ENCODE peak calls at places on chromosomes 12 and 14, in five cellular contexts. U, E, C, Y and R are unnamed samples.

GRCh38 chr12:27467641-27468040 is 21.1 kb downstream of the SMCO2 start:
- DNase-seq in Y (no peak), E (no peak), C (no peak), U (no peak), R (no peak)

GRCh38 chr14:36967892-36968555 is 204.4 kb downstream of the SLC25A21 start:
- DNase-seq in C (no peak), E (no peak), U (no peak), Y (no peak), R (no peak)

GRCh38 chr12:100382327-100382726 is 25.5 kb downstream of the SLC17A8 start:
- DNase-seq in U (no peak), E (no peak), C (no peak), Y (no peak), R (no peak)

GRCh38 chr12:66103011-66103913 is 27.3 kb downstream of the LLPH start:
- DNase-seq in E (no peak), C (no peak), Y (no peak), U (no peak), R (no peak)

GRCh38 chr14:74400328-74400727 is 25.7 kb downstream of the SYNDIG1L start:
- DNase-seq in E (no peak), U (no peak), Y (peak; percentile 17), C (peak; percentile 75), R (no peak)

GRCh38 chr12:32516230-32516629 is 116.9 kb downstream of the FGD4 start:
- DNase-seq in E (no peak), U (no peak), Y (peak; percentile 77), C (no peak), R (no peak)

GRCh38 chr12:60259241-60259640 is 663.4 kb downstream of the SLC16A7 start:
- DNase-seq in Y (no peak), U (no peak), C (no peak), E (no peak), R (no peak)

GRCh38 chr12:116319851-116320621 is 42.5 kb upstream of the MED13L start:
- DNase-seq in Y (peak; percentile 78), C (peak; percentile 89), U (peak; percentile 38), E (peak; percentile 83), R (peak; percentile 31)

GRCh38 chr12:92649511-92650227 is 53.1 kb upstream of the PLEKHG7 start:
- DNase-seq in C (no peak), U (peak; percentile 75), Y (peak; percentile 88), E (peak; percentile 61), R (peak; percentile 58)

GRCh38 chr12:107635139-107635538 is 50.5 kb upstream of the PWP1 start:
- DNase-seq in E (no peak), C (no peak), U (no peak), Y (no peak), R (peak; percentile 7)

GRCh38 chr14:29553427-29553826 is 374.2 kb downstream of the PRKD1 start:
- DNase-seq in U (peak; percentile 36), E (no peak), C (no peak), Y (no peak), R (no peak)

GRCh38 chr12:116551952-116552749 is 7.0 kb upstream of the MAP1LC3B2 start:
- DNase-seq in C (no peak), Y (peak; percentile 80), E (no peak), U (no peak), R (no peak)

GRCh38 chr12:98618952-98619351 is 25.5 kb downstream of the SLC25A3 start:
- DNase-seq in U (no peak), E (no peak), Y (peak; percentile 92), C (no peak), R (no peak)

GRCh38 chr14:60233251-60233650 is 15.8 kb upstream of the PPM1A start:
- DNase-seq in U (no peak), E (no peak), C (no peak), Y (no peak), R (no peak)

GRCh38 chr12:92070054-92070863 is 75.4 kb downstream of the BTG1 start:
- DNase-seq in U (no peak), Y (peak; percentile 54), E (peak; percentile 47), C (no peak), R (no peak)

GRCh38 chr14:99327458-99328250 is 55.7 kb upstream of the BCL11B start:
- DNase-seq in U (no peak), E (no peak), Y (no peak), C (peak; percentile 75), R (peak; percentile 54)

GRCh38 chr14:53613404-53614253 is 343.0 kb downstream of the BMP4 start:
- DNase-seq in U (peak; percentile 15), Y (no peak), E (no peak), C (no peak), R (no peak)

GRCh38 chr12:69254046-69254445 is 14.7 kb downstream of the CPSF6 start:
- DNase-seq in E (no peak), C (no peak), Y (peak; percentile 76), U (no peak), R (no peak)

GRCh38 chr12:76288218-76288617 is 60.0 kb downstream of the BBS10 start:
- DNase-seq in Y (no peak), E (no peak), U (no peak), C (no peak), R (no peak)

GRCh38 chr14:47555333-47555732 is 120.1 kb downstream of the MDGA2 start:
- DNase-seq in Y (no peak), U (no peak), C (no peak), E (no peak), R (no peak)

GRCh38 chr14:73715707-73716106 is 1.5 kb upstream of the PNMA1 start:
- DNase-seq in C (no peak), Y (no peak), U (no peak), E (no peak), R (no peak)

GRCh38 chr14:79383031-79383430 is 828.3 kb downstream of the DIO2 start:
- DNase-seq in C (no peak), Y (no peak), U (no peak), E (no peak), R (no peak)
- TF ChIP-seq POLR2A in C (no peak), Y (no peak), U (no peak), E (no peak), R (no peak)

DNA sequence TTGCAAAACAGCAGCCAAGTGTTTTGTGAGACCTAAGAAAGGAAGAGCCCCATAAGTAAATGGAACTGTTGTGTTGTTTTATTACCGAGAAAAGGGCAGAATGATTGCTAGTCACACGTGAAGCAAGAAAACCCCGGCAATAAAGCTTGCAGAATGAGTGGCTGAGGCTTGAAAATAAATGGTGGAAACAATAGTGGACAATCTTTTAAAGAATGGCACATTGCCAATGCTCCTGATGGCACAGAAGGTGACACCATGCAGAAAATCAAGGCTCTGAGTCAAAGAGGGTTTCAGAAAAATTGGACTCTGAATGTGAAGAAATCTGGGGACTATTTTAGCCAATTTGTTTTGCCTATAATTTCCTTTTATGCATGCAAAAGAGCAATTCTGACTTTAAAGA is 4.0 kb upstream of the AQP2 start:
- DNase-seq in Y (no peak), U (no peak), E (no peak), C (no peak), R (no peak)
- TF ChIP-seq POLR2A in Y (no peak), U (no peak), E (no peak), C (no peak), R (no peak)

GRCh38 chr12:52151859-52152783 is 39.7 kb downstream of the KRT80 start:
- DNase-seq in U (no peak), C (peak; percentile 97), E (peak; percentile 68), Y (peak; percentile 56), R (peak; percentile 79)
- TF ChIP-seq POLR2A in U (no peak), C (no peak), E (no peak), Y (no peak), R (no peak)

GRCh38 chr12:104355630-104356029 is 52.1 kb downstream of the EID3 start:
- DNase-seq in Y (no peak), C (peak; percentile 76), U (no peak), E (no peak), R (no peak)
- TF ChIP-seq POLR2A in Y (no peak), C (no peak), U (no peak), E (no peak), R (no peak)

GRCh38 chr14:21234112-21234511 is 35.1 kb downstream of the HNRNPC start:
- DNase-seq in E (no peak), U (no peak), C (no peak), Y (no peak), R (no peak)

GRCh38 chr14:21240417-21240816 is 28.8 kb downstream of the HNRNPC start:
- DNase-seq in U (no peak), Y (no peak), E (no peak), C (no peak), R (no peak)

GRCh38 chr14:21238823-21239518 is 30.3 kb downstream of the HNRNPC start:
- DNase-seq in C (no peak), U (no peak), Y (no peak), E (no peak), R (no peak)

GRCh38 chr14:21233457-21234076 is 35.7 kb downstream of the HNRNPC start:
- DNase-seq in U (no peak), E (no peak), C (no peak), Y (peak; percentile 47), R (no peak)

DNA sequence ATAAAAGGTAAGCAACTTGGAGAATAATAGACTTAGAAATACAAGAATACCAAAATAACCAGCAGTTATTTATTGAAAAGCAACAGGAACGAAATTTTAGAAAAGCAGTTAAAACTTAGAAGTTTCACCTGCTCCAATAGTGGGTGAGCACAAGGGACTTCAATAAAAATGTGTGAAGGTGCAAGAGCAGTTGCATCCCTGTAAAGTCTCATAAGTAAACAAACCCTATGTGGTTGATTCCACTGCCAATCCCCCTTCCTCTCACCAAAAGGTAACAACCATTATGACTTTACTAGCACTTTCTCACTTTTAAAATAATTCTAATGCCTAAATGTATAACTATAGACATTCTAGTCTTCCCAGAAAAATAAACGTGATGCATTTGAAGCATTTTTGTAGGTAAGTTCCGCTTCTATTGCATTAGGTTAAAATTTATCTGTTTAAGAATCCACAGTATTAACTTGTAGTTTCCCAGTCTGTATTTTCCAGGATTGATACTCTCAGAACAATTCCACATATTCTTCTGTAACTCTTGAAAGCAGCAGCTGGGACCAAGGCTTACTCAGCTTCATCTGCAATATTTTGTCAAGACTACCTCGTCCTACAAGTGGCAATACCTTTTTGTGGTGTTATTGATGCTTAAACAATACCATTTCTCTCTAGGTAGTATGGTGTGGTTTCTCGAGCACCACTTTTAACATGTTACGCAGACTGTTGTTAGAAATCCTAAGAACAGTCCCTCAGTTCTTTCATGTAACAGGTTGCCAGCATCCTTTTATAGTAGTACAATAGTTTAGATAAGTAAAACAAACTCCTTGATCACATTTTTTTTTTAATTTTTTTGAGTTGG is 32.1 kb downstream of the HNRNPC start:
- DNase-seq in U (no peak), Y (no peak), E (no peak), C (no peak), R (no peak)
- TF ChIP-seq POLR2A in U (no peak), Y (no peak), E (no peak), C (no peak), R (no peak)

DNA sequence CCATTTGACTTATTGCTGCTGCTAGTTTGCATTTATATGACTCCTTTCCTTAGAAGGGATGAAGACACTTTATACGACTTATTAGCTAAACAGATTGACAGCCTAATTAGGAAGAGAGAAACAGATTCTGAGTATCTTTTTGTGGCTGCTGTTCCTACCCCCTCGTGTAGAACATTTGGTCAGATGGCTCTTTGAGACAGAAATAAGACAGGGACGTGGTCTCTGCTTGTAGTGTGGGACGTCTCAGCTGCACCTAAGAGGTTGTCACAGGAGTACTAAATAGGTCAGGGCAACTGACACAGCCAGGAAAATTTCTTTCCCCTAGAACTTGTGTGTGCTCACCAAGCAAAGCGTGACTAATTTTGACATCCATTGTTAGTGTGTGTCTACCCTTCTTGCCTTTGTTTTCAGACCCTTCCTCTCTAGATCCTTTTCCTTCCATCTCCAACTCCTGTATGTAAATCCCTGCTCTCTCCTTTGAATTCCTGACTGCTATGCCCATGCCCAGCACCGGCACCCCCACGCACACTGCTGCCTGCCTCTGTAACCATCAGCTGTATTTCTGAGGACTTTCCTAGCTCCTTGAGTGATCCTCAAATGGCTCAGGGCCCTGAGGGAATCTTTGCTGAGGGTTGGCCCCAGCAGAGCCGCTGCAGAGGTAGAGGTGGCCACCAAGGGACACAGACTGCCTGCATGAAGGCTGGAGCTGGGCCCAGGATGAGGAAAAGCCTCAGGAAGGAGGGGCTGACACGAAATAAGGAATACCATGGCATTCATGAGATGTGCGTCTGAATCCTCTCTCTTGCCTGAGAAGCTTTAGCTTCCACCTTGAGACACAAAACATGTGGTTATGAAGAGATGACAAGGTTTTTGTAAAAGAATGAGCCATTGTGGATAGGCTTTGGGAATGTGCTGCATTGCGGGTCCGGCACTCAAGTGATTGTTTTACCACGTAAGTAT is 83.0 kb downstream of the DAD1 start:
- DNase-seq in U (no peak), Y (no peak), C (no peak), E (no peak), R (no peak)
- TF ChIP-seq POLR2A in U (no peak), Y (no peak), C (no peak), E (no peak), R (no peak)